ENCODE peak calls at places on chromosomes 16 and 17, in five cellular contexts. One of them, this sample, is unnamed.

GRCh38 chr17:33725675-33726271 is 432.7 kb upstream of the ASIC2 start:
- DNase-seq in ovary: no peak
- DNase-seq in neural progenitor cell: peak; percentile 74
- DNase-seq in tibial nerve: no peak
- DNase-seq in cardiac muscle cell: peak; percentile 60
- DNase-seq in this sample: peak; percentile 64

GRCh38 chr17:40304464-40304863 is 4.5 kb upstream of the RARA start:
- DNase-seq in ovary: no peak
- DNase-seq in neural progenitor cell: no peak
- DNase-seq in tibial nerve: no peak
- DNase-seq in cardiac muscle cell: no peak
- DNase-seq in this sample: peak; percentile 33

GRCh38 chr16:278863-279366 is 1.5 kb upstream of the ARHGDIG start:
- DNase-seq in ovary: no peak
- DNase-seq in neural progenitor cell: peak; percentile 49
- DNase-seq in tibial nerve: no peak
- DNase-seq in cardiac muscle cell: peak; percentile 79
- DNase-seq in this sample: no peak

GRCh38 chr17:2055494-2056220 is 754 bp downstream of the HIC1 start:
- DNase-seq in ovary: peak; percentile 77
- DNase-seq in neural progenitor cell: no peak
- DNase-seq in tibial nerve: no peak
- DNase-seq in cardiac muscle cell: no peak
- DNase-seq in this sample: no peak

GRCh38 chr17:80008383-80008840 is 27.3 kb downstream of the TBC1D16 start:
- DNase-seq in ovary: peak; percentile 87
- DNase-seq in neural progenitor cell: peak; percentile 79
- DNase-seq in tibial nerve: peak; percentile 79
- DNase-seq in cardiac muscle cell: peak; percentile 73
- DNase-seq in this sample: peak; percentile 97

GRCh38 chr17:77233635-77234334 is 93.0 kb downstream of the SEC14L1 start:
- DNase-seq in ovary: no peak
- DNase-seq in neural progenitor cell: no peak
- DNase-seq in tibial nerve: no peak
- DNase-seq in cardiac muscle cell: no peak
- DNase-seq in this sample: no peak

GRCh38 chr17:63222655-63223054 is 223.5 kb downstream of the CYB561 start:
- DNase-seq in ovary: no peak
- DNase-seq in neural progenitor cell: no peak
- DNase-seq in tibial nerve: no peak
- DNase-seq in cardiac muscle cell: no peak
- DNase-seq in this sample: no peak

GRCh38 chr17:55062921-55063320 is 94.4 kb downstream of the STXBP4 start:
- DNase-seq in ovary: no peak
- DNase-seq in neural progenitor cell: no peak
- DNase-seq in tibial nerve: no peak
- DNase-seq in cardiac muscle cell: no peak
- DNase-seq in this sample: no peak

GRCh38 chr17:57612202-57613071 is 132.7 kb downstream of the CCDC182 start:
- DNase-seq in ovary: peak; percentile 7
- DNase-seq in neural progenitor cell: peak; percentile 70
- DNase-seq in tibial nerve: no peak
- DNase-seq in cardiac muscle cell: peak; percentile 15
- DNase-seq in this sample: peak; percentile 76

GRCh38 chr17:53004902-53005301 is 817.8 kb upstream of the KIF2B start:
- DNase-seq in ovary: no peak
- DNase-seq in neural progenitor cell: no peak
- DNase-seq in tibial nerve: no peak
- DNase-seq in cardiac muscle cell: no peak
- DNase-seq in this sample: no peak

GRCh38 chr17:77440571-77440981 is 299.8 kb downstream of the SEC14L1 start:
- DNase-seq in ovary: no peak
- DNase-seq in neural progenitor cell: no peak
- DNase-seq in tibial nerve: no peak
- DNase-seq in cardiac muscle cell: no peak
- DNase-seq in this sample: no peak

GRCh38 chr17:6435968-6436367 is 1.0 kb upstream of the AIPL1 start:
- DNase-seq in ovary: peak; percentile 73
- DNase-seq in neural progenitor cell: peak; percentile 86
- DNase-seq in tibial nerve: peak; percentile 48
- DNase-seq in cardiac muscle cell: peak; percentile 81
- DNase-seq in this sample: peak; percentile 82

GRCh38 chr16:59886021-59886420 is 1151.9 kb upstream of the GOT2 start:
- DNase-seq in ovary: no peak
- DNase-seq in neural progenitor cell: no peak
- DNase-seq in tibial nerve: peak; percentile 78
- DNase-seq in cardiac muscle cell: no peak
- DNase-seq in this sample: no peak

GRCh38 chr17:41571561-41572434 is at the start of gene KRT9:
- DNase-seq in ovary: no peak
- DNase-seq in neural progenitor cell: no peak
- DNase-seq in tibial nerve: no peak
- DNase-seq in cardiac muscle cell: no peak
- DNase-seq in this sample: peak; percentile 90

GRCh38 chr16:1158456-1159324 is 5.8 kb downstream of the CACNA1H start:
- DNase-seq in ovary: peak; percentile 95
- DNase-seq in neural progenitor cell: no peak
- DNase-seq in tibial nerve: no peak
- DNase-seq in cardiac muscle cell: no peak
- DNase-seq in this sample: peak; percentile 90

GRCh38 chr16:67086829-67087228 is 22.9 kb upstream of the PHAF1 start:
- DNase-seq in ovary: no peak
- DNase-seq in neural progenitor cell: no peak
- DNase-seq in tibial nerve: no peak
- DNase-seq in cardiac muscle cell: no peak
- DNase-seq in this sample: no peak

GRCh38 chr16:29730649-29731048 is 15.1 kb downstream of the C16orf54 start:
- DNase-seq in ovary: no peak
- DNase-seq in neural progenitor cell: no peak
- DNase-seq in tibial nerve: no peak
- DNase-seq in cardiac muscle cell: no peak
- DNase-seq in this sample: no peak

GRCh38 chr17:21370430-21370829 is 5.7 kb upstream of the KCNJ12 start:
- DNase-seq in ovary: peak; percentile 51
- DNase-seq in neural progenitor cell: peak; percentile 90
- DNase-seq in tibial nerve: no peak
- DNase-seq in cardiac muscle cell: peak; percentile 94
- DNase-seq in this sample: peak; percentile 28

GRCh38 chr16:1427473-1428461 is 3.1 kb upstream of the PERCC1 start:
- DNase-seq in ovary: no peak
- DNase-seq in neural progenitor cell: no peak
- DNase-seq in tibial nerve: no peak
- DNase-seq in cardiac muscle cell: no peak
- DNase-seq in this sample: no peak

DNA sequence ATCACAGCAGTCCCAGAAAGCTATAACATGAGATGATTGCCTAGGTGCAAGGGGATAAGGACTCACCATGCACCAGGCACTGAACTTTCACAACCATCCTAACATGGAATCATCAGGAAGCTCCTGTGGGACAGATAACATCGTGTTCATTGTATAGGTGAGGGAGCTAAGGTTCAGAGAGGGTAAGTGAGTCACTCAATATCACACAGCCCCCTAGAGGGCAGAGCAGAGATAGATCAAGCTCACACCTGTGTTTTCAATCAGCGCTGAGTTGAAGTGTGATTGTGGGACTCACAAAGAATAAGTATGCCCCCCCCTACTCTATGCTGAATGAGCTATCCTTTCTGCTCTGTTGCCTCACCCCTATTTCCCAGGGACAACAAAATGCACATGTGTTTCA is 377.7 kb upstream of the ERCC4 start:
- DNase-seq in ovary: no peak
- DNase-seq in neural progenitor cell: no peak
- DNase-seq in tibial nerve: no peak
- DNase-seq in cardiac muscle cell: no peak
- DNase-seq in this sample: no peak
- H3K27me3 ChIP-seq in ovary: no peaks in the 10 kb centered on the region
- H3K27me3 ChIP-seq in neural progenitor cell: no peaks in the 10 kb centered on the region
- H3K27me3 ChIP-seq in tibial nerve: no peaks in the 10 kb centered on the region
- H3K27me3 ChIP-seq in cardiac muscle cell: no peaks in the 10 kb centered on the region
- H3K27me3 ChIP-seq in this sample: peaks cover 20% of the 10 kb centered on the region

DNA sequence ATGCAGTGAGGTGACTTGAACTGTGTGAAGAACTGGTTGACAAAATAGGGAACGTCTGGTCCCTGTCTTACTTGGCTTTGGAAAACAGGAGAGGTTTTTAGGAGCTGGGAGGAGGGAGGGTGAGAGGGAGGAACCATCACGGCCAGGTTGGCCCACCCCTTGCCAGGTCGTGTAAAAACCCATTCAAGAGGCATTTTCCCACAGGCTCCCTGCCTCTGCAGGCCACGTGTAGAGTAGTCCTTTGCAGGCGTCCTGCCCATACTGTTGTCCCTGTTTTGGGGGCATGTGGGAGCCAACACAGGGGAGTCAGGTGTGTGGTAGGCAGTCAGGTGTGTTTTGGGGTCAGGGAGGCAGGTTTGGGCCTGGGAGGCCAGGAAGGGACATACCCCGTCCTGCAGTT is 169.4 kb downstream of the RAB11FIP4 start:
- DNase-seq in ovary: no peak
- DNase-seq in neural progenitor cell: no peak
- DNase-seq in tibial nerve: no peak
- DNase-seq in cardiac muscle cell: no peak
- DNase-seq in this sample: no peak
- H3K27ac ChIP-seq in ovary: peak overlapping the region; percentile 81
- H3K27ac ChIP-seq in neural progenitor cell: no peak overlapping the region
- H3K27ac ChIP-seq in tibial nerve: peak overlapping the region; percentile 94
- H3K27ac ChIP-seq in cardiac muscle cell: no peak overlapping the region
- H3K27ac ChIP-seq in this sample: no peak overlapping the region

DNA sequence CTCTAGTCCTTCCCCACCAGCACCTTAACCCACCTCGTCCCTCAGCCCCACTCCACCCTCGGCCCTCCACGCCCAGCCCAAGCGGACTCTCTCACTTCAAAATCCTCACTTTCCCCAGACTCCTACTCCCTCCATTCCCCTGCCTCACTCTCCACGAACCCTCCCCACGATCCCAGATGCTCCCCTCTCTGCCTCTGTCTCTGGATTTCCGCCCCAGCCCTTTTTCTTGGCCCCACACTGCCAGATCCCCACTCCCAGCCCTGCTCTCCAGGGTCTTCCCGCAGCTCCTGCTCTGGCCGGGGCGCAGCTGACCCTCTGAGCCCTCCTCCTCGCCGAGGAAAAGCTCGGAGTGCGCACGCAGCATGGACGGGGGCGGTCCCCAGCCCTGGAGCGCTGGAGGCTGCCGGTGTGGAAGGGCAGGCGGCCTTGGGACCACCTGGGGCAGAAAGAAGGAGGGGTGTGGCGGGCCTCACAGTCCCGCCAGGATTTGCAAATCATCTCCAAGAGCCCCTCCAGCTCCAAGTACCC is at the start of gene TMEM114:
- DNase-seq in ovary: no peak
- DNase-seq in neural progenitor cell: peak; percentile 61
- DNase-seq in tibial nerve: no peak
- DNase-seq in cardiac muscle cell: no peak
- DNase-seq in this sample: no peak
- H3K4me3 ChIP-seq in ovary: no peak within 1 kb of the TSS
- H3K4me3 ChIP-seq in neural progenitor cell: peak within 1 kb of the TSS; percentile 55
- H3K4me3 ChIP-seq in tibial nerve: no peak within 1 kb of the TSS
- H3K4me3 ChIP-seq in cardiac muscle cell: peak within 1 kb of the TSS; percentile 17
- H3K4me3 ChIP-seq in this sample: peak within 1 kb of the TSS; percentile 2

DNA sequence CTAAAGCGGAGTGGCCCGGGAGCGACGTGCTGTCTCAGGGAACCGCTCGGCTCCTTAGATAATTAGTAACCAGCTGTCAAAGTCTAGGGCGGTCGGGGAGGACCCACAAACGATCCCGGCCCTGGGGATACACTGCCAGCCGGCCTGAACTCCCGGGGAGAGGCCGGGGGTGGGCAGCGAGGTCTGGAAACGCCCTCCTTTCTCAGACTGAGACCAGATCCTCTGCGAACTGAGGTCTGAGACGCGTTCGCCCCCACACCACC is 1.3 kb downstream of the HNF1B start:
- DNase-seq in ovary: no peak
- DNase-seq in neural progenitor cell: peak; percentile 66
- DNase-seq in tibial nerve: no peak
- DNase-seq in cardiac muscle cell: no peak
- DNase-seq in this sample: no peak
- H3K27me3 ChIP-seq in ovary: peaks cover 3% of the 10 kb centered on the region
- H3K27me3 ChIP-seq in neural progenitor cell: peaks cover 100% of the 10 kb centered on the region
- H3K27me3 ChIP-seq in tibial nerve: peaks cover 99% of the 10 kb centered on the region
- H3K27me3 ChIP-seq in cardiac muscle cell: peaks cover 100% of the 10 kb centered on the region
- H3K27me3 ChIP-seq in this sample: no peaks in the 10 kb centered on the region

DNA sequence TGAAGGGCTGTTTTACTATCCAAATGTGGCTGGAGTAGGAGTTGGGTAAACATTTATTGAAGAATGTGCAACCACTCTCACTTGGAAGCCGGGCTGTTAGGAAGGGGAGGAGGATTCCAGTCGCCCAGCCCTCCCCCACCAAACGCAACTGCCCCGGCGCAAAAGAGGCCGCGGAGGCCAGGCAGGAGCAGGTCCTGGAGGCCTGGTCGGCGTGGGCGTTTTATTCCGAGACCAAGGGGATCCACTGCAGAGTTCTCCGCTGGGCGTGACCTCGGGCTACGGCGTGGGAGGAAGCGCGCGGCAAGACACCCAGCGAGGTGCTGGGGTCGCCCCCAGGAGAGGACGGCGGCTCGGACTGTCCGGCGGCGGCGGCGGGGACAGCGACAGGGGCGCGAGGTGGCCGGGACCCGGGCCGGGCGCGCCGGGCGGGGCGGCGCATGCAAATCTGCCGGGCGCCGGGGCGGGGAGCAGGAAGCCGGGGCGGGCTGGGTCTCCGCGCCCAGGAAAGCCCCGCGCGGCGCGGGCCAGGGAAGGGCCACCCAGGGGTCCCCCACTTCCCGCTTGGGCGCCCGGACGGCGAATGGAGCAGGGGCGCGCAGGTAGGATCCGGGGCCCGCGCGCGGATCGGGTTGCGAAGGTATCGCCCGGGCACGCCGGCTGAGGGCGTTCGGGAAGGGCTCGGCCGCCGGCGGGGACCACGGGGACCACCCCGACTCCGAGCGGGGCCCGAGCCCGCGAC is at the start of gene IL4R:
- DNase-seq in ovary: peak; percentile 61
- DNase-seq in neural progenitor cell: peak; percentile 73
- DNase-seq in tibial nerve: no peak
- DNase-seq in cardiac muscle cell: peak; percentile 76
- DNase-seq in this sample: peak; percentile 64
- H3K27ac ChIP-seq in ovary: peak within 1 kb of the TSS; percentile 63
- H3K27ac ChIP-seq in neural progenitor cell: no peak within 1 kb of the TSS
- H3K27ac ChIP-seq in tibial nerve: peak within 1 kb of the TSS; percentile 92
- H3K27ac ChIP-seq in cardiac muscle cell: peak within 1 kb of the TSS; percentile 63
- H3K27ac ChIP-seq in this sample: peak within 1 kb of the TSS; percentile 40